ENCODE peak calls at places on chromosomes 2 and 18, in four cellular contexts. N is T follicular helper cell, M is NCI-H524 treated with DMSO at 0.1 percent for 48 hours, U is GM23248. J is an unnamed sample.

GRCh38 chr2:10372195-10372861 is 69.6 kb downstream of the HPCAL1 start:
- DNase-seq in N (no peak), M (no peak), U (no peak), J (no peak)

GRCh38 chr2:172931923-172932520 is 143.6 kb upstream of the MAP3K20 start:
- DNase-seq in N (peak), M (no peak), U (peak), J (peak)

GRCh38 chr18:55422456-55423185 is 165.4 kb downstream of the TCF4 start:
- DNase-seq in N (no peak), M (no peak), U (peak), J (no peak)

GRCh38 chr2:20209373-20210109 is 15.4 kb downstream of the SDC1 start:
- DNase-seq in N (no peak), M (no peak), U (no peak), J (no peak)

GRCh38 chr2:100999995-101000394 is 2.1 kb upstream of the RPL31 start:
- DNase-seq in N (no peak), M (no peak), U (no peak), J (no peak)

GRCh38 chr2:170886391-170886790 is 42.7 kb upstream of the GORASP2 start:
- DNase-seq in N (no peak), M (no peak), U (peak), J (no peak)

GRCh38 chr2:127072970-127073369 is 34.0 kb downstream of the BIN1 start:
- DNase-seq in N (no peak), M (no peak), U (no peak), J (no peak)

GRCh38 chr2:200104015-200104414 is 148.6 kb downstream of the MAIP1 start:
- DNase-seq in N (no peak), M (no peak), U (peak), J (no peak)

GRCh38 chr2:239308696-239309397 is 92.0 kb downstream of the HDAC4 start:
- DNase-seq in N (no peak), M (no peak), U (peak), J (no peak)

GRCh38 chr18:73752546-73752945 is 395.1 kb downstream of the FBXO15 start:
- DNase-seq in N (no peak), M (no peak), U (peak), J (no peak)

GRCh38 chr2:65103013-65103720 is 26.7 kb downstream of the RAB1A start:
- DNase-seq in N (no peak), M (no peak), U (no peak), J (no peak)

GRCh38 chr2:195687320-195688086 is 30.5 kb downstream of the SLC39A10 start:
- DNase-seq in N (no peak), M (no peak), U (no peak), J (no peak)

GRCh38 chr2:186751790-186752189 is 57.9 kb downstream of the FAM171B start:
- DNase-seq in N (no peak), M (no peak), U (no peak), J (no peak)

GRCh38 chr2:234694244-234695013 is 197.5 kb upstream of the ARL4C start:
- DNase-seq in N (no peak), M (no peak), U (peak), J (no peak)

GRCh38 chr2:128315122-128315828 is 3.4 kb downstream of the HS6ST1 start:
- DNase-seq in N (no peak), M (no peak), U (no peak), J (no peak)

GRCh38 chr2:189131986-189132385 is 47.6 kb downstream of the COL5A2 start:
- DNase-seq in N (no peak), M (no peak), U (no peak), J (no peak)

GRCh38 chr2:20429528-20429927 is 17.3 kb upstream of the RHOB start:
- DNase-seq in N (no peak), M (no peak), U (peak), J (no peak)

GRCh38 chr2:40760071-40760666 is 308.3 kb upstream of the SLC8A1 start:
- DNase-seq in N (no peak), M (no peak), U (peak), J (no peak)

GRCh38 chr2:111058264-111058663 is 62.5 kb upstream of the BCL2L11 start:
- DNase-seq in N (no peak), M (no peak), U (no peak), J (no peak)

GRCh38 chr2:8633735-8634313 is 48.0 kb upstream of the ID2 start:
- DNase-seq in N (no peak), M (no peak), U (peak), J (no peak)

GRCh38 chr18:10051877-10052631 is 138.2 kb downstream of the VAPA start:
- DNase-seq in N (no peak), M (no peak), U (peak), J (no peak)

GRCh38 chr2:161308178-161308955 is at the start of gene PSMD14:
- DNase-seq in N (peak), M (peak), U (peak), J (peak)

GRCh38 chr18:2883137-2883671 is 36.4 kb downstream of the EMILIN2 start:
- DNase-seq in N (no peak), M (no peak), U (peak), J (no peak)

GRCh38 chr2:184336688-184337087 is 261.6 kb upstream of the ZNF804A start:
- DNase-seq in N (no peak), M (no peak), U (no peak), J (no peak)

GRCh38 chr2:218582085-218582484 is 13.4 kb downstream of the CNOT9 start:
- DNase-seq in N (no peak), M (no peak), U (peak), J (no peak)

GRCh38 chr2:74553892-74554820 is at the start of the genes DOK1 and LOXL3:
- DNase-seq in N (peak), M (no peak), U (peak), J (peak)

GRCh38 chr2:45929674-45930395 is 278.4 kb downstream of the PRKCE start:
- DNase-seq in N (no peak), M (no peak), U (no peak), J (no peak)